ENCODE peak calls at places on chromosomes 3 and 15, in six cellular contexts. C, T, R, A, O and I are unnamed samples.

GRCh38 chr3:171711461-171711860 is 98.8 kb downstream of the PLD1 start:
- DNase-seq in C (no peak), T (no peak), R (no peak), A (no peak), O (peak), I (no peak)

GRCh38 chr15:70505411-70505919 is 257.9 kb downstream of the UACA start:
- DNase-seq in C (no peak), T (no peak), R (no peak), A (peak), O (peak), I (peak)

GRCh38 chr3:184361532-184361931 is at the start of the genes CLCN2 and POLR2H:
- DNase-seq in C (peak), T (peak), R (no peak), A (peak), O (peak), I (peak)

GRCh38 chr3:52121813-52122212 is 32.4 kb downstream of the POC1A start:
- DNase-seq in C (no peak), T (no peak), R (no peak), A (no peak), O (no peak), I (no peak)

GRCh38 chr3:169610888-169611291 is 52.6 kb downstream of the MECOM start:
- DNase-seq in C (no peak), T (no peak), R (no peak), A (no peak), O (peak), I (no peak)

GRCh38 chr15:56428821-56429458 is 36.0 kb downstream of the MNS1 start:
- DNase-seq in C (no peak), T (peak), R (no peak), A (peak), O (peak), I (peak)

GRCh38 chr3:172595648-172596393 is 72.6 kb upstream of the TNFSF10 start:
- DNase-seq in C (no peak), T (peak), R (no peak), A (peak), O (peak), I (peak)

GRCh38 chr15:72227192-72227586 is 3.8 kb downstream of the PKM start:
- DNase-seq in C (no peak), T (no peak), R (no peak), A (peak), O (peak), I (peak)

GRCh38 chr3:194176274-194176991 is 40.5 kb downstream of the HES1 start:
- DNase-seq in C (no peak), T (no peak), R (no peak), A (no peak), O (no peak), I (no peak)